ENCODE peak calls at places on chromosomes 11 and 22, in ten cellular contexts. S, Y, P, Q, J, V, G, F, I and Z are unnamed samples.

GRCh38 chr11:71490044-71490730 is 36.9 kb upstream of the KRTAP5-7 start:
- DNase-seq in S (no peak), Y (no peak), P (no peak), Q (peak; percentile 4), J (no peak), V (no peak), G (no peak), F (no peak), I (no peak), Z (no peak)

GRCh38 chr11:43053638-43054412 is 258.0 kb upstream of the API5 start:
- DNase-seq in S (no peak), Y (no peak), P (no peak), Q (no peak), J (no peak), V (no peak), G (no peak), F (no peak), I (no peak), Z (no peak)

GRCh38 chr22:49400866-49401598 is 426.6 kb downstream of the BRD1 start:
- DNase-seq in S (no peak), Y (no peak), P (no peak), Q (no peak), J (no peak), V (no peak), G (no peak), F (no peak), I (no peak), Z (no peak)

GRCh38 chr11:17724020-17724908 is 4.9 kb downstream of the MYOD1 start:
- DNase-seq in S (no peak), Y (no peak), P (no peak), Q (no peak), J (no peak), V (no peak), G (no peak), F (no peak), I (no peak), Z (no peak)

GRCh38 chr22:43412808-43413785 is 1.3 kb downstream of the MPPED1 start:
- DNase-seq in S (no peak), Y (no peak), P (no peak), Q (no peak), J (no peak), V (no peak), G (no peak), F (no peak), I (no peak), Z (no peak)

GRCh38 chr22:19108807-19109197 is 13.4 kb downstream of the DGCR2 start:
- DNase-seq in S (no peak), Y (no peak), P (no peak), Q (no peak), J (no peak), V (no peak), G (no peak), F (no peak), I (no peak), Z (peak; percentile 27)

GRCh38 chr11:107457205-107457557 is 444 bp downstream of the CWF19L2 start:
- DNase-seq in S (no peak), Y (no peak), P (peak; percentile 8), Q (no peak), J (peak; percentile 32), V (no peak), G (peak; percentile 14), F (peak; percentile 5), I (no peak), Z (no peak)

GRCh38 chr11:119790476-119790875 is 61.5 kb upstream of the NECTIN1 start:
- DNase-seq in S (no peak), Y (no peak), P (no peak), Q (no peak), J (no peak), V (no peak), G (no peak), F (no peak), I (no peak), Z (no peak)

GRCh38 chr11:118379497-118379896 is 20.1 kb downstream of the UBE4A start:
- DNase-seq in S (no peak), Y (no peak), P (no peak), Q (no peak), J (no peak), V (no peak), G (no peak), F (no peak), I (no peak), Z (no peak)

GRCh38 chr11:122717264-122717867 is 61.8 kb downstream of the UBASH3B start:
- DNase-seq in S (no peak), Y (peak; percentile 41), P (peak; percentile 49), Q (peak; percentile 38), J (no peak), V (no peak), G (no peak), F (peak; percentile 18), I (no peak), Z (no peak)

GRCh38 chr22:46064236-46064965 is 85.9 kb upstream of the PPARA start:
- DNase-seq in S (peak; percentile 73), Y (no peak), P (no peak), Q (no peak), J (no peak), V (no peak), G (no peak), F (no peak), I (no peak), Z (no peak)

GRCh38 chr22:26995222-26995621 is 337.8 kb downstream of the MIAT start:
- DNase-seq in S (no peak), Y (no peak), P (no peak), Q (no peak), J (no peak), V (no peak), G (no peak), F (no peak), I (no peak), Z (no peak)

GRCh38 chr11:36594316-36594989 is at the start of gene IFTAP:
- DNase-seq in S (peak; percentile 76), Y (peak; percentile 1), P (peak; percentile 4), Q (no peak), J (peak; percentile 94), V (peak; percentile 69), G (peak; percentile 94), F (peak; percentile 9), I (peak; percentile 11), Z (peak; percentile 57)

GRCh38 chr11:6889835-6890234 is 2.5 kb downstream of the OR2D2 start:
- DNase-seq in S (no peak), Y (no peak), P (no peak), Q (no peak), J (no peak), V (no peak), G (no peak), F (no peak), I (no peak), Z (no peak)

GRCh38 chr22:23970816-23971482 is 3.3 kb downstream of the DDT start:
- DNase-seq in S (no peak), Y (no peak), P (no peak), Q (no peak), J (no peak), V (no peak), G (no peak), F (no peak), I (no peak), Z (no peak)

GRCh38 chr11:68632802-68633201 is 51.5 kb upstream of the GAL start:
- DNase-seq in S (no peak), Y (peak; percentile 3), P (peak; percentile 15), Q (no peak), J (peak; percentile 61), V (peak; percentile 2), G (peak; percentile 37), F (peak; percentile 21), I (peak; percentile 15), Z (peak; percentile 12)